ENCODE peak calls at places on chromosomes 7 and 10, in nine cellular contexts. One of them, this sample, is unnamed.

GRCh38 chr7:66140924-66141323 is 26.3 kb downstream of the CRCP start:
- DNase-seq in epithelial cell of esophagus: peak
- DNase-seq in Peyer's patch: peak
- DNase-seq in activated CD4-positive, alpha-beta T cell treated with anti-CD3 and anti-CD28 coated beads, Interleukin-2, amount 50 U/mL, for 1 hour: no peak
- DNase-seq in mucosa of gallbladder: peak
- DNase-seq in immature natural killer cell: no peak
- DNase-seq in activated naive CD4-positive, alpha-beta T cell treated with anti-CD3 and anti-CD28 coated beads, Interleukin-2, amount 10 ng/mL, durations not matched to agents 7 days and 5 days: no peak
- DNase-seq in GF-D8: no peak
- DNase-seq in left ventricle myocardium inferior: peak
- DNase-seq in this sample: no peak

GRCh38 chr7:37054631-37055300 is 330.5 kb upstream of the AOAH start:
- DNase-seq in left ventricle myocardium inferior: no peak
- DNase-seq in activated CD4-positive, alpha-beta T cell treated with anti-CD3 and anti-CD28 coated beads, Interleukin-2, amount 50 U/mL, for 1 hour: no peak
- DNase-seq in mucosa of gallbladder: no peak
- DNase-seq in activated naive CD4-positive, alpha-beta T cell treated with anti-CD3 and anti-CD28 coated beads, Interleukin-2, amount 10 ng/mL, durations not matched to agents 7 days and 5 days: no peak
- DNase-seq in Peyer's patch: no peak
- DNase-seq in immature natural killer cell: no peak
- DNase-seq in epithelial cell of esophagus: no peak
- DNase-seq in GF-D8: no peak
- DNase-seq in this sample: no peak

GRCh38 chr7:113084499-113085172 is 2.0 kb downstream of the GPR85 start:
- DNase-seq in left ventricle myocardium inferior: no peak
- DNase-seq in mucosa of gallbladder: no peak
- DNase-seq in activated CD4-positive, alpha-beta T cell treated with anti-CD3 and anti-CD28 coated beads, Interleukin-2, amount 50 U/mL, for 1 hour: no peak
- DNase-seq in activated naive CD4-positive, alpha-beta T cell treated with anti-CD3 and anti-CD28 coated beads, Interleukin-2, amount 10 ng/mL, durations not matched to agents 7 days and 5 days: no peak
- DNase-seq in epithelial cell of esophagus: no peak
- DNase-seq in immature natural killer cell: no peak
- DNase-seq in GF-D8: no peak
- DNase-seq in Peyer's patch: no peak
- DNase-seq in this sample: no peak

GRCh38 chr7:18995270-18995671 is 122.2 kb downstream of the TWIST1 start:
- DNase-seq in left ventricle myocardium inferior: no peak
- DNase-seq in mucosa of gallbladder: no peak
- DNase-seq in activated CD4-positive, alpha-beta T cell treated with anti-CD3 and anti-CD28 coated beads, Interleukin-2, amount 50 U/mL, for 1 hour: no peak
- DNase-seq in GF-D8: no peak
- DNase-seq in Peyer's patch: no peak
- DNase-seq in immature natural killer cell: no peak
- DNase-seq in activated naive CD4-positive, alpha-beta T cell treated with anti-CD3 and anti-CD28 coated beads, Interleukin-2, amount 10 ng/mL, durations not matched to agents 7 days and 5 days: no peak
- DNase-seq in epithelial cell of esophagus: no peak
- DNase-seq in this sample: no peak

GRCh38 chr10:71845410-71846406 is 5.3 kb downstream of the PSAP start:
- DNase-seq in epithelial cell of esophagus: peak
- DNase-seq in activated CD4-positive, alpha-beta T cell treated with anti-CD3 and anti-CD28 coated beads, Interleukin-2, amount 50 U/mL, for 1 hour: no peak
- DNase-seq in left ventricle myocardium inferior: no peak
- DNase-seq in immature natural killer cell: no peak
- DNase-seq in mucosa of gallbladder: no peak
- DNase-seq in Peyer's patch: no peak
- DNase-seq in GF-D8: no peak
- DNase-seq in activated naive CD4-positive, alpha-beta T cell treated with anti-CD3 and anti-CD28 coated beads, Interleukin-2, amount 10 ng/mL, durations not matched to agents 7 days and 5 days: no peak
- DNase-seq in this sample: no peak

GRCh38 chr7:98251251-98251843 is 685 bp downstream of the TECPR1 start:
- DNase-seq in left ventricle myocardium inferior: no peak
- DNase-seq in GF-D8: no peak
- DNase-seq in activated CD4-positive, alpha-beta T cell treated with anti-CD3 and anti-CD28 coated beads, Interleukin-2, amount 50 U/mL, for 1 hour: peak
- DNase-seq in Peyer's patch: peak
- DNase-seq in epithelial cell of esophagus: no peak
- DNase-seq in immature natural killer cell: peak
- DNase-seq in activated naive CD4-positive, alpha-beta T cell treated with anti-CD3 and anti-CD28 coated beads, Interleukin-2, amount 10 ng/mL, durations not matched to agents 7 days and 5 days: peak
- DNase-seq in mucosa of gallbladder: peak
- DNase-seq in this sample: peak

GRCh38 chr7:68699090-68699711 is 899.1 kb upstream of the AUTS2 start:
- DNase-seq in immature natural killer cell: no peak
- DNase-seq in activated naive CD4-positive, alpha-beta T cell treated with anti-CD3 and anti-CD28 coated beads, Interleukin-2, amount 10 ng/mL, durations not matched to agents 7 days and 5 days: no peak
- DNase-seq in epithelial cell of esophagus: no peak
- DNase-seq in GF-D8: no peak
- DNase-seq in Peyer's patch: no peak
- DNase-seq in activated CD4-positive, alpha-beta T cell treated with anti-CD3 and anti-CD28 coated beads, Interleukin-2, amount 50 U/mL, for 1 hour: no peak
- DNase-seq in mucosa of gallbladder: no peak
- DNase-seq in left ventricle myocardium inferior: no peak
- DNase-seq in this sample: no peak

GRCh38 chr10:103781329-103782061 is 73.9 kb downstream of the SH3PXD2A start:
- DNase-seq in epithelial cell of esophagus: peak
- DNase-seq in activated CD4-positive, alpha-beta T cell treated with anti-CD3 and anti-CD28 coated beads, Interleukin-2, amount 50 U/mL, for 1 hour: no peak
- DNase-seq in activated naive CD4-positive, alpha-beta T cell treated with anti-CD3 and anti-CD28 coated beads, Interleukin-2, amount 10 ng/mL, durations not matched to agents 7 days and 5 days: no peak
- DNase-seq in GF-D8: no peak
- DNase-seq in Peyer's patch: peak
- DNase-seq in mucosa of gallbladder: no peak
- DNase-seq in immature natural killer cell: no peak
- DNase-seq in left ventricle myocardium inferior: no peak
- DNase-seq in this sample: no peak

GRCh38 chr7:34041716-34042115 is 136.4 kb downstream of the BMPER start:
- DNase-seq in activated CD4-positive, alpha-beta T cell treated with anti-CD3 and anti-CD28 coated beads, Interleukin-2, amount 50 U/mL, for 1 hour: no peak
- DNase-seq in Peyer's patch: no peak
- DNase-seq in GF-D8: no peak
- DNase-seq in activated naive CD4-positive, alpha-beta T cell treated with anti-CD3 and anti-CD28 coated beads, Interleukin-2, amount 10 ng/mL, durations not matched to agents 7 days and 5 days: no peak
- DNase-seq in epithelial cell of esophagus: no peak
- DNase-seq in immature natural killer cell: no peak
- DNase-seq in mucosa of gallbladder: no peak
- DNase-seq in left ventricle myocardium inferior: no peak
- DNase-seq in this sample: no peak

GRCh38 chr10:116287906-116288501 is 15.0 kb upstream of the GFRA1 start:
- DNase-seq in immature natural killer cell: no peak
- DNase-seq in activated naive CD4-positive, alpha-beta T cell treated with anti-CD3 and anti-CD28 coated beads, Interleukin-2, amount 10 ng/mL, durations not matched to agents 7 days and 5 days: peak
- DNase-seq in left ventricle myocardium inferior: no peak
- DNase-seq in epithelial cell of esophagus: peak
- DNase-seq in mucosa of gallbladder: peak
- DNase-seq in Peyer's patch: no peak
- DNase-seq in GF-D8: no peak
- DNase-seq in activated CD4-positive, alpha-beta T cell treated with anti-CD3 and anti-CD28 coated beads, Interleukin-2, amount 50 U/mL, for 1 hour: no peak
- DNase-seq in this sample: no peak

GRCh38 chr7:53350241-53350640 is 314.8 kb downstream of the POM121L12 start:
- DNase-seq in epithelial cell of esophagus: peak
- DNase-seq in GF-D8: no peak
- DNase-seq in Peyer's patch: no peak
- DNase-seq in immature natural killer cell: no peak
- DNase-seq in activated naive CD4-positive, alpha-beta T cell treated with anti-CD3 and anti-CD28 coated beads, Interleukin-2, amount 10 ng/mL, durations not matched to agents 7 days and 5 days: no peak
- DNase-seq in left ventricle myocardium inferior: no peak
- DNase-seq in mucosa of gallbladder: peak
- DNase-seq in activated CD4-positive, alpha-beta T cell treated with anti-CD3 and anti-CD28 coated beads, Interleukin-2, amount 50 U/mL, for 1 hour: no peak
- DNase-seq in this sample: no peak

GRCh38 chr7:82419200-82419599 is 24.4 kb downstream of the CACNA2D1 start:
- DNase-seq in mucosa of gallbladder: no peak
- DNase-seq in activated CD4-positive, alpha-beta T cell treated with anti-CD3 and anti-CD28 coated beads, Interleukin-2, amount 50 U/mL, for 1 hour: no peak
- DNase-seq in immature natural killer cell: no peak
- DNase-seq in left ventricle myocardium inferior: peak
- DNase-seq in GF-D8: no peak
- DNase-seq in Peyer's patch: no peak
- DNase-seq in activated naive CD4-positive, alpha-beta T cell treated with anti-CD3 and anti-CD28 coated beads, Interleukin-2, amount 10 ng/mL, durations not matched to agents 7 days and 5 days: no peak
- DNase-seq in epithelial cell of esophagus: no peak
- DNase-seq in this sample: no peak